ENCODE peak calls at places on chromosome 21, in seven cellular contexts. F is A549, R is psoas muscle, G is astrocyte, N is brain microvascular endothelial cell, I is left lung, U is transverse colon. C is an unnamed sample.

GRCh38 chr21:14358775-14359174 is 24.2 kb downstream of the HSPA13 start:
- DNase-seq in R (no peak), N (peak; percentile 2), U (no peak), F (no peak), G (no peak), I (no peak), C (no peak)

GRCh38 chr21:17469727-17470126 is 43.1 kb upstream of the CXADR start:
- DNase-seq in G (no peak), N (no peak), I (no peak), F (no peak), R (no peak), U (no peak), C (no peak)

GRCh38 chr21:15250384-15250783 is 185.6 kb upstream of the NRIP1 start:
- DNase-seq in U (no peak), N (no peak), G (peak; percentile 68), I (no peak), R (no peak), F (no peak), C (no peak)

GRCh38 chr21:32549861-32550260 is 35.5 kb downstream of the TCP10L start:
- DNase-seq in G (no peak), F (no peak), U (no peak), N (no peak), I (no peak), R (no peak), C (no peak)

GRCh38 chr21:36603221-36603620 is 95.7 kb upstream of the SIM2 start:
- DNase-seq in U (no peak), R (no peak), I (no peak), G (no peak), F (no peak), N (no peak), C (no peak)

GRCh38 chr21:23853796-23854379 is 1753.4 kb downstream of the MRPL39 start:
- DNase-seq in G (no peak), F (no peak), R (no peak), N (peak; percentile 6), I (no peak), U (no peak), C (no peak)

GRCh38 chr21:33115586-33116541 is 45.9 kb downstream of the OLIG1 start:
- DNase-seq in G (no peak), F (no peak), I (no peak), U (no peak), N (no peak), R (no peak), C (peak; percentile 77)

GRCh38 chr21:46168659-46169386 is 13.4 kb upstream of the FTCD start:
- DNase-seq in N (no peak), U (no peak), I (no peak), R (no peak), F (no peak), G (no peak), C (no peak)

GRCh38 chr21:37055271-37055855 is 17.5 kb downstream of the PIGP start:
- DNase-seq in N (no peak), U (no peak), R (no peak), G (no peak), F (no peak), I (no peak), C (no peak)

GRCh38 chr21:25838809-25839208 is 104.0 kb downstream of the GABPA start:
- DNase-seq in R (no peak), U (no peak), N (no peak), F (no peak), G (peak; percentile 60), I (no peak), C (no peak)

GRCh38 chr21:25988738-25989137 is 181.8 kb downstream of the APP start:
- DNase-seq in F (no peak), G (no peak), N (no peak), R (no peak), U (no peak), I (no peak), C (no peak)

GRCh38 chr21:31347435-31348032 is 3.5 kb upstream of the TIAM1 start:
- DNase-seq in R (no peak), F (peak; percentile 19), U (no peak), I (no peak), N (peak; percentile 53), G (no peak), C (no peak)

GRCh38 chr21:32624726-32625125 is 12.5 kb upstream of the CFAP298 start:
- DNase-seq in R (no peak), N (no peak), F (no peak), I (no peak), U (no peak), G (peak; percentile 81), C (no peak)

GRCh38 chr21:17343055-17343454 is 169.8 kb upstream of the CXADR start:
- DNase-seq in N (peak; percentile 33), R (no peak), G (peak; percentile 2), I (no peak), F (no peak), U (no peak), C (no peak)

GRCh38 chr21:34639882-34640788 is 25.2 kb upstream of the RCAN1 start:
- DNase-seq in G (no peak), U (no peak), F (no peak), I (no peak), R (no peak), N (no peak), C (no peak)

GRCh38 chr21:37208056-37208705 is 59.0 kb downstream of the VPS26C start:
- DNase-seq in G (no peak), U (peak; percentile 51), I (peak; percentile 84), R (peak; percentile 92), N (no peak), F (no peak), C (peak; percentile 74)

GRCh38 chr21:35521293-35521692 is 472.2 kb upstream of the RUNX1 start:
- DNase-seq in U (no peak), N (no peak), R (no peak), G (no peak), F (no peak), I (no peak), C (no peak)

GRCh38 chr21:45643021-45643980 is at the start of gene PCBP3:
- DNase-seq in U (peak; percentile 98), R (peak; percentile 90), I (peak; percentile 98), F (peak; percentile 65), N (peak; percentile 93), G (peak; percentile 75), C (peak; percentile 92)

GRCh38 chr21:45438391-45439145 is 33.6 kb downstream of the COL18A1 start:
- DNase-seq in U (no peak), G (no peak), N (peak; percentile 25), F (no peak), I (no peak), R (peak; percentile 55), C (no peak)

GRCh38 chr21:32918467-32919140 is 107.1 kb upstream of the OLIG2 start:
- DNase-seq in I (no peak), F (no peak), U (no peak), N (no peak), G (no peak), R (no peak), C (no peak)

GRCh38 chr21:33112670-33113596 is 43.0 kb downstream of the OLIG1 start:
- DNase-seq in F (no peak), I (no peak), U (no peak), N (no peak), R (no peak), G (no peak), C (no peak)

GRCh38 chr21:46065215-46065992 is 32.5 kb upstream of the COL6A2 start:
- DNase-seq in R (peak; percentile 79), U (peak; percentile 55), N (peak; percentile 59), G (peak; percentile 76), F (no peak), I (peak; percentile 52), C (no peak)

GRCh38 chr21:37546949-37547614 is 180.5 kb downstream of the DYRK1A start:
- DNase-seq in I (no peak), U (no peak), F (no peak), G (peak; percentile 66), R (no peak), N (no peak), C (no peak)

GRCh38 chr21:44300262-44300959 is 558 bp downstream of the PFKL start:
- DNase-seq in I (peak; percentile 82), F (peak; percentile 50), N (peak; percentile 6), G (peak; percentile 16), U (peak; percentile 87), R (peak; percentile 81), C (no peak)
- H3K4me3 ChIP-seq in I (peak overlapping the region; percentile 66), F (peak overlapping the region; percentile 98), N (peak overlapping the region; percentile 67), G (peak overlapping the region; percentile 63), U (peak overlapping the region; percentile 92), R (peak overlapping the region; percentile 76), C (peak overlapping the region; percentile 68)

GRCh38 chr21:42539342-42539741 is 25.7 kb downstream of the SLC37A1 start:
- DNase-seq in I (no peak), U (no peak), N (no peak), F (no peak), R (no peak), G (no peak), C (no peak)

GRCh38 chr21:42536601-42537000 is 22.9 kb downstream of the SLC37A1 start:
- DNase-seq in N (no peak), I (peak; percentile 12), U (no peak), F (no peak), R (no peak), G (no peak), C (no peak)

GRCh38 chr21:42535602-42536171 is 22.0 kb downstream of the SLC37A1 start:
- DNase-seq in N (no peak), G (no peak), U (peak; percentile 42), I (peak; percentile 28), F (no peak), R (no peak), C (no peak)

GRCh38 chr21:42538479-42539275 is 25.0 kb downstream of the SLC37A1 start:
- DNase-seq in F (no peak), R (no peak), G (no peak), U (no peak), I (no peak), N (no peak), C (no peak)

GRCh38 chr21:42537106-42537742 is 23.6 kb downstream of the SLC37A1 start:
- DNase-seq in U (no peak), R (no peak), F (no peak), I (peak; percentile 6), N (no peak), G (no peak), C (no peak)
- TF ChIP-seq CTCF in U (no peak), R (no peak), F (peak; percentile 29), I (no peak), N (peak; percentile 60), G (peak; percentile 16), C (peak; percentile 25)

GRCh38 chr21:21968810-21969588 is 970.8 kb downstream of the NCAM2 start:
- DNase-seq in I (no peak), F (no peak), U (no peak), N (no peak), G (no peak), R (no peak), C (no peak)

GRCh38 chr21:21971384-21971783 is 973.2 kb downstream of the NCAM2 start:
- DNase-seq in N (no peak), F (no peak), U (no peak), R (no peak), G (no peak), I (no peak), C (no peak)

GRCh38 chr21:21973806-21974205 is 975.6 kb downstream of the NCAM2 start:
- DNase-seq in F (no peak), R (no peak), U (no peak), I (no peak), G (no peak), N (no peak), C (no peak)
- H3K4me3 ChIP-seq in F (no peak overlapping the region), R (no peak overlapping the region), U (no peak overlapping the region), I (no peak overlapping the region), G (no peak overlapping the region), N (no peak overlapping the region), C (no peak overlapping the region)

DNA sequence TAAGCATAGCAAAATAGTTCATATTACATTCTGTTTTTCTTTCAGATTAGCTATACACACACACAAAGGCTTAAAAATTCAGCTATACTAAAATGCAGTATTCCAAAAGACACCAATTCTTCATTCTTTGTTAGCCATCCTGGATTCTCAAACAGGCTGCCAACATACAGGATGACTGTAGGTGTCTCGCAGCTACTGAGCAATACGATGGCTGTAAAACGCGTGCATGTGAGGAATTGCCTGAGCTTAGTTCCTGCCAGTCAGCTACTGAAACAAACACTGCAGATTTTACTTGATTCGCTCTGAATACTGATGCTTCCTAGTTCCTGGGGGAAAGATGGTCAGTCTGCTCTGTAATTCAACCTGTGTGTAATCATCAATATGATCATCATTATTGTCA is 24.7 kb upstream of the HMGN1 start:
- DNase-seq in F (no peak), I (no peak), N (peak; percentile 39), U (no peak), R (no peak), G (peak; percentile 35), C (no peak)
- TF ChIP-seq CTCF in F (no peak), I (no peak), N (peak; percentile 58), U (peak; percentile 46), R (peak; percentile 8), G (peak; percentile 18), C (no peak)